ENCODE peak calls at places on chromosomes 3 and 15, in nine cellular contexts. P is T-helper 9 cell, O is T-helper 1 cell, Y is fibroblast of pulmonary artery, B is GM04504, T is HFFc6, U is aorta, L is GM13977, K is left ventricle myocardium inferior. Z is an unnamed sample.

GRCh38 chr3:56725175-56725574 is 42.1 kb upstream of the TASOR start:
- DNase-seq in U (no peak), T (no peak), B (no peak), L (peak), K (no peak), Y (no peak), P (peak), O (peak), Z (no peak)

GRCh38 chr3:59412506-59412905 is 362.7 kb upstream of the CFAP20DC start:
- DNase-seq in T (no peak), L (no peak), K (no peak), B (no peak), U (no peak), P (no peak), O (no peak), Y (no peak), Z (no peak)

GRCh38 chr15:39998511-39998910 is 40.5 kb downstream of the SRP14 start:
- DNase-seq in L (no peak), U (no peak), Y (no peak), O (no peak), T (no peak), B (no peak), P (no peak), K (no peak), Z (no peak)

GRCh38 chr15:80325206-80325605 is 73.2 kb upstream of the CTXND1 start:
- DNase-seq in K (no peak), L (no peak), O (no peak), T (no peak), B (no peak), Y (peak), U (no peak), P (no peak), Z (no peak)

GRCh38 chr3:194488007-194488742 is 1.4 kb upstream of the ATP13A3 start:
- DNase-seq in T (no peak), B (no peak), O (no peak), K (no peak), U (peak), P (no peak), L (no peak), Y (peak), Z (no peak)

GRCh38 chr15:100738614-100739013 is 136.2 kb downstream of the ASB7 start:
- DNase-seq in U (no peak), Y (no peak), L (no peak), K (no peak), P (no peak), T (no peak), B (no peak), O (no peak), Z (no peak)

GRCh38 chr3:42501681-42502428 is 588 bp upstream of the VIPR1 start:
- DNase-seq in Y (peak), K (peak), B (no peak), T (no peak), O (peak), P (peak), L (peak), U (peak), Z (no peak)

GRCh38 chr3:557972-558371 is 361.4 kb downstream of the CHL1 start:
- DNase-seq in U (no peak), B (no peak), O (no peak), L (peak), T (no peak), K (no peak), Y (no peak), P (no peak), Z (no peak)

GRCh38 chr3:139281512-139282196 is 62.2 kb upstream of the MRPS22 start:
- DNase-seq in O (no peak), B (peak), Y (no peak), T (peak), K (no peak), L (no peak), U (no peak), P (no peak), Z (peak)

GRCh38 chr3:60935709-60936108 is 315.5 kb downstream of the FHIT start:
- DNase-seq in L (no peak), Y (peak), K (no peak), P (no peak), T (peak), O (no peak), U (no peak), B (peak), Z (no peak)